ENCODE peak calls at places on chromosome 9, in eight cellular contexts. O is NCI-H2029; S is skeletal muscle cell; U is central memory CD4-positive, alpha-beta T cell; M is effector memory CD4-positive, alpha-beta T cell; N is mesothelial cell of epicardium; B is T-helper 9 cell; E is GM20000. F is an unnamed sample.

GRCh38 chr9:91758491-91758981 is 191.5 kb downstream of the ROR2 start:
- DNase-seq in O (no peak), S (no peak), U (peak; percentile 12), M (no peak), N (no peak), B (no peak), E (peak; percentile 53), F (no peak)

GRCh38 chr9:83583151-83584014 is 39.6 kb upstream of the IDNK start:
- DNase-seq in O (no peak), S (no peak), U (peak; percentile 13), M (no peak), N (no peak), B (no peak), E (peak; percentile 58), F (peak; percentile 19)

GRCh38 chr9:98097836-98098235 is 21.2 kb downstream of the TRIM14 start:
- DNase-seq in O (peak; percentile 84), S (no peak), U (peak; percentile 57), M (peak; percentile 53), N (no peak), B (no peak), E (peak; percentile 61), F (no peak)

GRCh38 chr9:83623634-83623991 is 670 bp downstream of the IDNK start:
- DNase-seq in O (no peak), S (no peak), U (peak; percentile 2), M (no peak), N (no peak), B (no peak), E (peak; percentile 28), F (no peak)

GRCh38 chr9:88794100-88794499 is 197.2 kb upstream of the S1PR3 start:
- DNase-seq in O (no peak), S (no peak), U (no peak), M (no peak), N (no peak), B (no peak), E (no peak), F (no peak)

GRCh38 chr9:121946465-121946864 is 146.6 kb downstream of the TTLL11 start:
- DNase-seq in O (no peak), S (no peak), U (no peak), M (no peak), N (no peak), B (no peak), E (no peak), F (no peak)

GRCh38 chr9:125739442-125739841 is 7.7 kb upstream of the PBX3 start:
- DNase-seq in O (no peak), S (no peak), U (no peak), M (no peak), N (no peak), B (no peak), E (no peak), F (no peak)

GRCh38 chr9:133701321-133701980 is 36.7 kb downstream of the SARDH start:
- DNase-seq in O (no peak), S (no peak), U (peak; percentile 45), M (peak; percentile 43), N (peak; percentile 17), B (peak; percentile 42), E (no peak), F (no peak)

GRCh38 chr9:15735083-15735974 is 182.5 kb downstream of the CCDC171 start:
- DNase-seq in O (no peak), S (peak; percentile 86), U (no peak), M (no peak), N (no peak), B (no peak), E (no peak), F (peak; percentile 83)

GRCh38 chr9:83167126-83167525 is 104.2 kb upstream of the RASEF start:
- DNase-seq in O (no peak), S (no peak), U (no peak), M (no peak), N (no peak), B (no peak), E (no peak), F (no peak)

GRCh38 chr9:122642226-122642625 is 15.2 kb downstream of the OR1B1 start:
- DNase-seq in O (no peak), S (no peak), U (no peak), M (no peak), N (no peak), B (no peak), E (no peak), F (no peak)

GRCh38 chr9:91361294-91362201 is at the start of gene AUH:
- DNase-seq in O (peak; percentile 71), S (no peak), U (peak; percentile 85), M (peak; percentile 75), N (peak; percentile 80), B (peak; percentile 77), E (peak; percentile 96), F (no peak)

GRCh38 chr9:31608413-31608812 is 776.0 kb upstream of the ACO1 start:
- DNase-seq in O (peak; percentile 77), S (peak; percentile 63), U (no peak), M (no peak), N (no peak), B (no peak), E (no peak), F (no peak)

GRCh38 chr9:123119566-123119965 is 86.1 kb downstream of the GPR21 start:
- DNase-seq in O (no peak), S (no peak), U (no peak), M (no peak), N (no peak), B (no peak), E (no peak), F (no peak)

GRCh38 chr9:91486699-91487497 is 63.3 kb upstream of the NFIL3 start:
- DNase-seq in O (no peak), S (peak; percentile 27), U (no peak), M (no peak), N (no peak), B (no peak), E (no peak), F (no peak)

GRCh38 chr9:79129865-79130480 is 441.8 kb upstream of the TLE4 start:
- DNase-seq in O (peak; percentile 38), S (no peak), U (no peak), M (no peak), N (no peak), B (no peak), E (no peak), F (no peak)

GRCh38 chr9:70486127-70486526 is 71.7 kb upstream of the KLF9 start:
- DNase-seq in O (no peak), S (no peak), U (no peak), M (no peak), N (no peak), B (no peak), E (no peak), F (no peak)

GRCh38 chr9:134402182-134402581 is 75.9 kb downstream of the RXRA start:
- DNase-seq in O (no peak), S (no peak), U (no peak), M (no peak), N (no peak), B (no peak), E (no peak), F (no peak)